ENCODE peak calls at places on chromosomes 16 and 17, in seven cellular contexts. D is hepatocyte, N is ascending aorta, Q is A549, K is neuronal stem cell, H is psoas muscle, T is lower lobe of right lung. G is an unnamed sample. For H3K4me1, the result is how much of the 10 kb centered on the place peaks cover.

GRCh38 chr17:2084766-2085647 is 30.1 kb downstream of the HIC1 start:
- DNase-seq in D (peak), N (no peak), H (peak), K (no peak), Q (peak), T (peak), G (peak)

GRCh38 chr16:57645691-57646387 is 17.4 kb downstream of the ADGRG1 start:
- DNase-seq in T (no peak), Q (no peak), N (no peak), D (no peak), H (peak), K (no peak), G (peak)

GRCh38 chr17:80498242-80498919 is 22.0 kb upstream of the NPTX1 start:
- DNase-seq in K (peak), T (no peak), N (no peak), H (peak), Q (no peak), D (no peak), G (no peak)

GRCh38 chr17:7562208-7562605 is 488 bp downstream of the SENP3 start:
- DNase-seq in N (no peak), D (peak), T (no peak), K (no peak), H (no peak), Q (no peak), G (no peak)

GRCh38 chr16:19885456-19886060 is 910 bp upstream of the GPRC5B start:
- DNase-seq in D (no peak), Q (no peak), K (no peak), N (no peak), T (no peak), H (peak), G (no peak)

GRCh38 chr16:85384831-85385462 is 228.2 kb upstream of the GSE1 start:
- DNase-seq in K (no peak), N (no peak), H (peak), T (peak), D (peak), Q (no peak), G (no peak)

GRCh38 chr16:13148836-13149235 is 247.4 kb downstream of the SHISA9 start:
- DNase-seq in D (no peak), N (no peak), H (no peak), K (no peak), T (no peak), Q (peak), G (no peak)

GRCh38 chr17:68910256-68910705 is 44.9 kb downstream of the ABCA8 start:
- DNase-seq in H (peak), N (no peak), K (no peak), T (no peak), D (no peak), Q (no peak), G (no peak)

GRCh38 chr16:72537684-72538083 is 365.7 kb upstream of the PMFBP1 start:
- DNase-seq in N (no peak), H (no peak), Q (no peak), D (no peak), T (no peak), K (no peak), G (no peak)

GRCh38 chr17:3838206-3838605 is 7.8 kb downstream of the NCBP3 start:
- DNase-seq in T (no peak), K (no peak), H (no peak), D (peak), N (no peak), Q (no peak), G (no peak)

GRCh38 chr17:81687770-81688541 is 4.1 kb downstream of the HGS start:
- DNase-seq in H (no peak), Q (no peak), T (no peak), N (no peak), D (no peak), K (no peak), G (no peak)

GRCh38 chr16:67783353-67783725 is 23.0 kb downstream of the RANBP10 start:
- DNase-seq in K (no peak), H (no peak), D (no peak), T (no peak), N (no peak), Q (no peak), G (no peak)

GRCh38 chr17:3966720-3967363 is 2.6 kb upstream of the ATP2A3 start:
- DNase-seq in H (no peak), Q (no peak), N (no peak), D (no peak), T (no peak), K (no peak), G (no peak)

GRCh38 chr17:1967092-1967662 is 58.0 kb downstream of the RTN4RL1 start:
- DNase-seq in N (no peak), K (no peak), H (no peak), T (no peak), D (no peak), Q (no peak), G (peak)

GRCh38 chr17:7220593-7221280 is 999 bp downstream of the ACADVL start:
- DNase-seq in T (peak), Q (peak), D (peak), H (peak), K (no peak), N (no peak), G (no peak)

GRCh38 chr16:23874613-23875294 is 39.0 kb downstream of the PRKCB start:
- DNase-seq in K (no peak), N (no peak), Q (no peak), D (no peak), T (no peak), H (no peak), G (no peak)

GRCh38 chr17:9181640-9182039 is 160.3 kb downstream of the NTN1 start:
- DNase-seq in N (no peak), D (no peak), T (no peak), K (no peak), H (no peak), Q (no peak), G (no peak)

GRCh38 chr17:14301761-14302401 is 1.0 kb downstream of the HS3ST3B1 start:
- DNase-seq in N (peak), D (peak), T (peak), K (no peak), H (peak), Q (peak), G (no peak)

DNA sequence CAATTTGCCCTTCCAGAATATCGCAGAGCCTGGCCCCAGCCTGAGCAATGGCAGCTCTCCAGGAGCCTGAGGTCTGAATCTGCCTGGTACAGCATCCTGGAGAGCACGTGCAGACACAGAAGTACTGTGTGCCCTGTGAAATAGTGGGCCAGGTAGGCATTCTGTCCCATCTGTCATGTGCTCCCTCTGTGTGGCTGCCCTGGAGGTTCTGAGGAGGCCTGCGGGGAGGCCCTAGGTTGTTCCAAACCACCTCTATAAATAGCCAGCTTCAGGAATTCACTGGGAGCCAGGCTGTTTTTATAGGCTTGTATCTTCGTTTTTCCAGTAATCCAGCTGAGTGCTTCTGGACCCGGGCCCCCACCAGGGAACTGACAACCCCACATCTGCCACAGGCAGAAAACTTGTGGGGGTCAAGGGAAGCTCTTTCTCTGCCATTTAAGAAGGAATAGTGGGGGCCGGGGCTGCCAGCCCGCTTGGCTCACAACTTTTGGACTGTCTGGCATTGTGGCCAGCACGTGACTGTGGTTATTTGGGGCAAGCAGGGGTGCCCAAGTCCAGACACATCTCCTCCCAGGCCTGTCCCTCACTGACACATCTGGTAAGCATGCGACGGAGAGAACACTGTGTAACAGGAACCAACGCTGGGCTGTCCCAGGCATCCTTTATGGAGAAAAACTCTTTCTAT is 356.3 kb upstream of the TNRC6C start:
- DNase-seq in H (peak), T (no peak), D (peak), K (no peak), Q (no peak), N (peak), G (peak)
- H3K4me1 ChIP-seq in H (under half), T (under half), D (under half), K (under half), Q (under half), N (under half), G (under half)

GRCh38 chr16:71358464-71359031 is at the start of gene CALB2:
- DNase-seq in T (peak), N (peak), Q (peak), H (peak), K (peak), D (peak), G (peak)
- H3K4me3 ChIP-seq in T (peak), N (peak), Q (peak), H (peak), K (no peak), D (no peak), G (no peak)

GRCh38 chr16:1979271-1980025 is 1.8 kb downstream of the NOXO1 start:
- DNase-seq in H (no peak), K (no peak), Q (no peak), D (peak), N (no peak), T (peak), G (peak)

GRCh38 chr16:1981398-1981836 is at the start of gene NOXO1:
- DNase-seq in T (no peak), D (no peak), N (no peak), Q (no peak), H (no peak), K (no peak), G (peak)

GRCh38 chr16:1980770-1981087 is 540 bp downstream of the NOXO1 start:
- DNase-seq in H (no peak), N (no peak), T (no peak), Q (no peak), D (no peak), K (no peak), G (no peak)

GRCh38 chr16:1978476-1979120 is 2.7 kb downstream of the NOXO1 start:
- DNase-seq in H (no peak), T (no peak), D (no peak), K (no peak), Q (no peak), N (no peak), G (peak)

GRCh38 chr16:1980026-1980769 is 1.1 kb downstream of the NOXO1 start:
- DNase-seq in D (no peak), T (no peak), Q (no peak), H (peak), K (no peak), N (no peak), G (peak)
- H3K27ac ChIP-seq in D (peak), T (peak), Q (no peak), H (no peak), K (no peak), N (no peak), G (peak)

DNA sequence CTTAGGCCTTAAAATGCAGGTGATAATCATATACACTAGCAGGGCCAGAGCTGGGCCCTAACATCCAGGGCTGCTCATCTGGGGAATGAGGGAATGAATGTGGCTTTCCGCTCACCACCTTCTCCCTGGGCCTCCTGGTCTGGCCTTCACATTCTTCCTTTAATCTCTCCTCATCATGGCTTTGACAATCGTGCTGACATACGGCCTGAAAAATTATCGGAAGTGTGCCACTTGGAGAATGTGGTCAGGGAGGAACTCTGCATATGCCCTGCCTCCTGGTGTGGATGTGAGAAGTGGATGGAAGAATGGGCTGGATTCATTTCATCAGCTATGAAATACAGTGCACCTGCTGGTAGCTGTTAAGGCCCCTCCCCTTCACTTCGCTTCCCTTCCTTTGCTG is 2.4 kb downstream of the WSCD1 start:
- DNase-seq in T (no peak), Q (no peak), N (no peak), K (no peak), H (no peak), D (no peak), G (no peak)
- H3K4me1 ChIP-seq in T (under half), Q (under half), N (under half), K (under half), H (under half), D (under half), G (under half)

GRCh38 chr16:83137326-83137770 is 510.6 kb downstream of the CDH13 start:
- DNase-seq in T (no peak), H (no peak), K (peak), D (peak), Q (peak), N (no peak), G (no peak)
- H3K4me3 ChIP-seq in T (peak), H (peak), K (no peak), D (peak), Q (no peak), N (no peak), G (peak)

DNA sequence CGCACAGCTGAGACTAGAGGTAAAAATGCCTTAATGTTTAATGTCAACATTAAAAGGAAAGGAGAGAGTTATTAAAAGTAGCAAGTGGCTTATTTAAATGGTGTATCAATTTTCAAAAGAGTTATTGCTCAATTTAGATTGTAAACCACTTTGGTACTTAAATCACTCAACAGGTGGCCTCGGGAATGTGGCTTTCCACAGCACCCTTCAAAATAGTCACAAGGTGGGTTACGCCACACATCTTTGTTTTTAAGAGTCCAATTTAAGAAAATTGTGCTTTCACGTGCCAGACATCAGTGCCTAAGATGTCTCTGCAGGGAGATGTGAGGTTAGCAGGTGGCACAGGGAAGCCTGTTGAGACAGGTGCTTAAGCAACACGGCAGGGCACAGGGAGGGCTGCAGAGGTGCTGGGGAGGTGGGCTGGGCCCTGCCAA is 27.5 kb upstream of the ADCY7 start:
- DNase-seq in T (no peak), K (no peak), Q (no peak), D (no peak), H (no peak), N (no peak), G (peak)
- H3K27ac ChIP-seq in T (no peak), K (no peak), Q (no peak), D (no peak), H (no peak), N (no peak), G (no peak)

DNA sequence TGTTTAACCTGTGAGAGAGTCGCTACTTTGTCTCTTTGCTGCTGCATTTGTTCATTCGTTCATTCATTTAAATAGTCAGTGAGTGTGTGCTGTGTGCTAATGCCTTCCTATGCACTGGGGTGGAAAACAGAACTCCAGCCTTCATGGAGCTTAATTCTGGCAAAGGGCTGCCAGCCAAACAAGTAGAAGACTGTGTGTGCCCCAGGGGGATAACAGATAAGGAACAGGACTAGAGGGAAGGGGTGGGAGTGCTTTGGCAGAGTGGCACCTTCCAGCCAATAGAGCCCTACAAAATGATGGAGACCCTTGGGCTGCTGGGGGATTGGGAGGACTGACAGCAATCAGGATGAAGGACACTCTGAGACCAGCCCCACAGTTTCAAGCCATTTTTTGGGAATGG is 222.5 kb downstream of the MSI2 start:
- DNase-seq in Q (no peak), T (no peak), K (no peak), N (no peak), D (no peak), H (no peak), G (no peak)
- H3K4me1 ChIP-seq in Q (under half), T (under half), K (under half), N (under half), D (under half), H (under half), G (under half)

GRCh38 chr17:66963521-66964082 is 905 bp upstream of the CACNG4 start:
- DNase-seq in K (no peak), T (no peak), N (no peak), D (no peak), Q (no peak), H (no peak), G (no peak)

GRCh38 chr17:66966529-66967418 is 2.3 kb downstream of the CACNG4 start:
- DNase-seq in K (no peak), Q (no peak), T (no peak), N (no peak), D (no peak), H (no peak), G (no peak)

GRCh38 chr17:66965801-66966528 is 1.5 kb downstream of the CACNG4 start:
- DNase-seq in T (no peak), H (no peak), Q (no peak), D (peak), K (no peak), N (no peak), G (no peak)

GRCh38 chr17:66964930-66965800 is 658 bp downstream of the CACNG4 start:
- DNase-seq in Q (peak), T (no peak), H (peak), N (no peak), K (no peak), D (peak), G (no peak)

DNA sequence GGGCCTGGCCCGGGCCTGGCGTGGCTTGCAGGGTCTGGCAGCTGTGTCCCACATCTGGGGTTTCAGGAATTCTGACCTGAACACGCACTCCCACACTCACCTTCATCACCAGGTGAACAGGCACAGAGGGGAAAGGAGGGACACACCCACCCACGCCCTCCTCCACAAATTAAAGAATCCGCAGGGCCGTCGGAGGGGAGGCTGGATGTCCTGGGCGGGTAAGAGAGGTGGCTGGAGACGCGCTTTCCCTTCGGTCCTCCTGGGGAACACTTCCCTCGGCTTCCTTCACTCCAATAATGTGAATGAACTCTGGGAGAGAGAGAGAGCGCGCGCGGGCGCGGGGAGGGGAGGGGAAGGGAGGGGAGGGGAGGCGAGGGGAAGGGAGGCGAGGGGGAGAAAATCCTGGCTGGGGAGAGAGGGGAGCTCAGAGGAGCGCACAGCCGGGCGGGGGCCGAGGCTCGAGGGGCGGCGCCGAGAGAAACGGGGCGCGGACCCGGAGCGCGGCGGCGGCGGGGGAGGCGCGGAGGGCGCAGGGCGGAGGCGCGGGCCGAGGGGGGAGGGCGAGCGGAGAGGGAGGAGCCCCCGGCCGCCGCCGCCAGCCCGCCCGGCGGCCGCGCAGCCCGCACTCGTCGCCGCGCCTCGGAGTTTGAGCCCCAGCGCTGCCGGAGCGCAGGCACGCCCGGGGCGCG is at the start of gene CACNG4:
- DNase-seq in H (no peak), T (no peak), N (no peak), K (no peak), D (peak), Q (no peak), G (no peak)
- H3K4me3 ChIP-seq in H (peak), T (peak), N (peak), K (peak), D (peak), Q (peak), G (peak)

GRCh38 chr17:78804777-78805176 is 22.7 kb upstream of the CYTH1 start:
- DNase-seq in H (no peak), Q (no peak), N (no peak), D (no peak), T (no peak), K (no peak), G (no peak)
- H3K27ac ChIP-seq in H (no peak), Q (no peak), N (no peak), D (no peak), T (peak), K (no peak), G (peak)